ENCODE peak calls at places on chromosomes 1 and 21, in six cellular contexts. G, R, I, S, F and M are unnamed samples. For H3K36me3 and H3K27me3, the result is how much of the 10 kb centered on the place peaks cover.

GRCh38 chr1:48469616-48470500 is 2.1 kb downstream of the SPATA6 start:
- DNase-seq in G (peak), R (peak), I (peak), S (peak), F (no peak), M (peak)

GRCh38 chr1:15264769-15265168 is 17.7 kb downstream of the FHAD1 start:
- DNase-seq in G (no peak), R (no peak), I (no peak), S (no peak), F (no peak), M (no peak)

GRCh38 chr1:160046494-160047115 is 14.8 kb upstream of the PIGM start:
- DNase-seq in G (no peak), R (peak), I (peak), S (no peak), F (no peak), M (no peak)

GRCh38 chr1:201537966-201538617 is 835 bp upstream of the NAV1 start:
- DNase-seq in G (no peak), R (no peak), I (no peak), S (no peak), F (no peak), M (no peak)

GRCh38 chr1:209323743-209324142 is 259.8 kb upstream of the CAMK1G start:
- DNase-seq in G (no peak), R (no peak), I (no peak), S (no peak), F (no peak), M (no peak)

GRCh38 chr1:235397733-235398132 is 30.5 kb downstream of the TBCE start:
- DNase-seq in G (no peak), R (no peak), I (peak), S (no peak), F (peak), M (no peak)

GRCh38 chr1:184160942-184161698 is 109.6 kb downstream of the TSEN15 start:
- DNase-seq in G (no peak), R (no peak), I (peak), S (no peak), F (no peak), M (no peak)

GRCh38 chr1:46342677-46343350 is 2.2 kb downstream of the NSUN4 start:
- DNase-seq in G (no peak), R (no peak), I (no peak), S (no peak), F (no peak), M (no peak)

GRCh38 chr1:29824478-29825273 is 588.4 kb downstream of the PTPRU start:
- DNase-seq in G (no peak), R (peak), I (no peak), S (no peak), F (no peak), M (no peak)

GRCh38 chr1:31227891-31228290 is 11.8 kb downstream of the NKAIN1 start:
- DNase-seq in G (no peak), R (no peak), I (no peak), S (no peak), F (no peak), M (no peak)

GRCh38 chr1:63653971-63654370 is 60.8 kb downstream of the PGM1 start:
- DNase-seq in G (no peak), R (no peak), I (no peak), S (no peak), F (no peak), M (no peak)

GRCh38 chr1:239718997-239719628 is 332.7 kb downstream of the CHRM3 start:
- DNase-seq in G (no peak), R (no peak), I (no peak), S (no peak), F (no peak), M (no peak)

GRCh38 chr1:233627376-233627775 is 13.5 kb downstream of the KCNK1 start:
- DNase-seq in G (no peak), R (no peak), I (no peak), S (no peak), F (no peak), M (no peak)

GRCh38 chr1:52423055-52423454 is 18.7 kb downstream of the PRPF38A start:
- DNase-seq in G (no peak), R (no peak), I (no peak), S (no peak), F (no peak), M (no peak)

GRCh38 chr1:52424757-52425265 is 20.4 kb downstream of the PRPF38A start:
- DNase-seq in G (no peak), R (no peak), I (peak), S (no peak), F (no peak), M (no peak)

GRCh38 chr1:52426391-52426790 is 22.0 kb downstream of the PRPF38A start:
- DNase-seq in G (no peak), R (no peak), I (no peak), S (no peak), F (no peak), M (no peak)

GRCh38 chr1:52424238-52424637 is 19.8 kb downstream of the PRPF38A start:
- DNase-seq in G (no peak), R (no peak), I (peak), S (no peak), F (no peak), M (no peak)

GRCh38 chr1:52423771-52424170 is 19.4 kb downstream of the PRPF38A start:
- DNase-seq in G (no peak), R (no peak), I (no peak), S (no peak), F (no peak), M (no peak)
- H3K36me3 ChIP-seq in G (half or more), R (under half), I (under half), S (under half), F (under half), M (half or more)

GRCh38 chr21:38679531-38679930 is 126.2 kb upstream of the ETS2 start:
- DNase-seq in G (no peak), R (no peak), I (peak), S (no peak), F (peak), M (no peak)
- H3K27me3 ChIP-seq in G (under half), R (under half), I (under half), S (under half), F (under half), M (under half)

DNA sequence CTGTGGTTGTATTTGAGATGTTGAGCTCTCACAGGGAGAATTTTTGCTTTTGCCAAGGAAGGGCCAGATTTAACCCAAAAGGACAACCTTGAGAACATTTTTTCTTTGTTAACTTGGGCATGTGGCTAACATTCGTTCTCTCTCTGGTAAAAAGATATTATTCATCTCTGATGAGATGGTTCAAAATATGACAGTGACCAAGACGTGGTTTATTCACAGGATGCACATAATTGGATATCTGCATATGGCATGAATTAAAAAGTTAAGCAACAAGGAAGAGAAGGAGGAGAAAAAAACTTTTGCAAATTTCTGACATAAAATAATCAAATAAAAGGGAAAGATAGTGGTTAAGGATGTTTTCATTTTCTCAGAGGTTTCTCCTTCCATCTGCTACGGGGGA is 43.1 kb upstream of the BCL10 start:
- DNase-seq in G (no peak), R (no peak), I (no peak), S (no peak), F (no peak), M (no peak)
- H3K36me3 ChIP-seq in G (under half), R (under half), I (under half), S (under half), F (under half), M (under half)

DNA sequence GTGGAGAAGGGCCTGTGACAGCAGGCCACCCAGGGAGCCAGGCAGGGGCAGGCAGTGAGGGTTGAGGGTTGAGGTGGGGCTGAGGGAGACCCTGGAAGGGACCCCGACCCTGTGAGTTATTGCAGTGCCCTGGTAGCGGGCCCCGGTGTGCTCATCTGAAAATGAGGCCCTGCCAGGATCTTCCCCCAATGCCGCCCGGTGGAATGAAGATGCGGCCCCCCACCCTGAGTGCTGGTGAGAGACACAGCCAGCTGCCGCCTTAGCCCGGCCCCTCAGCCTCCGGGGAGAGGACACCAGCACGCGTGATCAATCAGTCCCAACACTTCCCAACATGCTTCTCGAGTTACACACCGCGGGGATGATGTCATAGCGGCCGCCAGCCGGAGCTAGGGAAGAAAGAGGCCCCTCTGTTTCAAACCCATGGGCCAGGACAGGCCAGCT is 36.1 kb upstream of the ACTRT2 start:
- DNase-seq in G (no peak), R (peak), I (no peak), S (peak), F (no peak), M (peak)
- H3K27me3 ChIP-seq in G (under half), R (under half), I (under half), S (under half), F (under half), M (under half)

GRCh38 chr1:11839727-11840705 is 7.6 kb downstream of the NPPA start:
- DNase-seq in G (no peak), R (no peak), I (no peak), S (peak), F (no peak), M (no peak)
- H3K36me3 ChIP-seq in G (half or more), R (half or more), I (half or more), S (under half), F (half or more), M (half or more)

GRCh38 chr1:240968864-240969263 is 356.9 kb upstream of the GREM2 start:
- DNase-seq in G (no peak), R (no peak), I (no peak), S (no peak), F (no peak), M (no peak)
- H3K27me3 ChIP-seq in G (under half), R (under half), I (under half), S (under half), F (under half), M (under half)

GRCh38 chr1:236844499-236845271 is 49.6 kb downstream of the MTR start:
- DNase-seq in G (no peak), R (no peak), I (peak), S (no peak), F (peak), M (no peak)
- H3K36me3 ChIP-seq in G (under half), R (under half), I (under half), S (under half), F (under half), M (under half)

GRCh38 chr1:203307690-203308126 is 2.4 kb downstream of the BTG2 start:
- DNase-seq in G (no peak), R (no peak), I (no peak), S (no peak), F (no peak), M (no peak)
- H3K27me3 ChIP-seq in G (under half), R (under half), I (under half), S (under half), F (under half), M (under half)

DNA sequence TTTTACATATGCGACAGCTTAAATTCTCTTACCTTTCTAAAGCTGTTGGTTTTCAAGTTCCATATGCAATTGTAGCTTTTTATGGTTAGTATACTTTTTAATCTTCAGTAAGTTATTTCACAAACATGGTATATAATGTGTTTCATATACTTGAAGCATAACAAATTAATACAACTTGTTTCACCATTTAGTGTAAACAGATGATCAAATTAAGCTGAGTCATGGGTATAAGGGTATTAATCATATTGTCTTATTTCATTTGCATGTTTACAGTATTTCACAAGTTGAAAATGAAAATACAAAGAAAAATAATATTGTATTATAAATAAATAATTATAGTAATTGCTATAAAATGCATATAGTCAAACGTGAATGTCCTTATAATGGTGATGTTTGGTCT is 92.1 kb downstream of the PTPRC start:
- DNase-seq in G (no peak), R (no peak), I (no peak), S (no peak), F (no peak), M (no peak)
- H3K36me3 ChIP-seq in G (under half), R (under half), I (under half), S (under half), F (under half), M (under half)

GRCh38 chr1:17914987-17915386 is 159.9 kb downstream of the ACTL8 start:
- DNase-seq in G (no peak), R (no peak), I (no peak), S (no peak), F (no peak), M (no peak)

GRCh38 chr1:17914142-17914541 is 159.0 kb downstream of the ACTL8 start:
- DNase-seq in G (no peak), R (no peak), I (no peak), S (no peak), F (no peak), M (no peak)

GRCh38 chr1:17913326-17914115 is 158.4 kb downstream of the ACTL8 start:
- DNase-seq in G (no peak), R (no peak), I (no peak), S (no peak), F (no peak), M (no peak)

GRCh38 chr1:17911789-17912188 is 156.7 kb downstream of the ACTL8 start:
- DNase-seq in G (no peak), R (no peak), I (no peak), S (no peak), F (no peak), M (no peak)

GRCh38 chr1:17912491-17912890 is 157.4 kb downstream of the ACTL8 start:
- DNase-seq in G (no peak), R (no peak), I (no peak), S (no peak), F (no peak), M (peak)
- H3K27me3 ChIP-seq in G (under half), R (under half), I (under half), S (under half), F (under half), M (under half)